ENCODE peak calls at places on chromosomes 4 and X, in seven cellular contexts. P, K, T, B, L, A and C are unnamed samples.

GRCh38 chr4:76301068-76301774 is 5.3 kb upstream of the STBD1 start:
- DNase-seq in K (no peak), A (no peak), T (peak; percentile 41), B (peak; percentile 87), L (no peak), P (no peak), C (no peak)

GRCh38 chr4:158410272-158410671 is 111.4 kb upstream of the RXFP1 start:
- DNase-seq in B (peak; percentile 49), A (no peak), L (no peak), T (no peak), P (no peak), K (no peak), C (no peak)

GRCh38 chr4:40254961-40255721 is 58.3 kb downstream of the RHOH start:
- DNase-seq in K (no peak), P (no peak), T (no peak), A (no peak), B (peak; percentile 64), L (no peak), C (no peak)

GRCh38 chr4:137390707-137391106 is 141.6 kb downstream of the PCDH18 start:
- DNase-seq in B (peak; percentile 67), L (no peak), T (no peak), K (no peak), P (no peak), A (no peak), C (no peak)

GRCh38 chr4:182015893-182016292 is 227.3 kb upstream of the TENM3 start:
- DNase-seq in A (no peak), K (no peak), L (no peak), T (no peak), P (no peak), B (peak; percentile 45), C (no peak)

GRCh38 chr4:169861592-169861991 is 103.8 kb upstream of the HPF1 start:
- DNase-seq in K (no peak), B (no peak), L (no peak), A (no peak), P (no peak), T (no peak), C (no peak)

GRCh38 chr4:89039735-89040338 is 17.1 kb downstream of the FAM13A start:
- DNase-seq in P (no peak), B (no peak), A (no peak), L (no peak), T (no peak), K (no peak), C (no peak)

GRCh38 chr4:97432551-97432950 is 710.7 kb downstream of the STPG2 start:
- DNase-seq in A (no peak), B (no peak), K (no peak), L (no peak), T (no peak), P (no peak), C (no peak)

GRCh38 chrX:150873616-150874015 is 24.9 kb downstream of the CD99L2 start:
- DNase-seq in B (peak; percentile 41), P (no peak), L (no peak), A (no peak), T (peak; percentile 14), K (no peak), C (no peak)

GRCh38 chr4:88985088-88985779 is 71.8 kb downstream of the FAM13A start:
- DNase-seq in B (peak; percentile 65), P (no peak), K (no peak), L (no peak), A (no peak), T (no peak), C (no peak)

GRCh38 chr4:115154826-115155225 is 41.4 kb upstream of the NDST4 start:
- DNase-seq in B (peak; percentile 60), K (no peak), L (no peak), A (no peak), T (no peak), P (no peak), C (no peak)

GRCh38 chrX:19334945-19335626 is 8.6 kb upstream of the PDHA1 start:
- DNase-seq in K (no peak), L (peak; percentile 79), B (no peak), A (no peak), P (peak; percentile 22), T (peak; percentile 11), C (no peak)

GRCh38 chrX:69541959-69542358 is 37.8 kb downstream of the NALF2 start:
- DNase-seq in P (no peak), K (no peak), A (no peak), T (no peak), L (no peak), B (no peak), C (no peak)

GRCh38 chr4:125244848-125245450 is 69.8 kb upstream of the FAT4 start:
- DNase-seq in A (no peak), L (no peak), K (no peak), B (peak; percentile 45), T (no peak), P (no peak), C (no peak)

GRCh38 chrX:135737361-135738071 is 24.1 kb downstream of the CT45A1 start:
- DNase-seq in B (peak; percentile 3), K (no peak), A (no peak), P (no peak), T (no peak), L (peak; percentile 5), C (no peak)

GRCh38 chr4:149825336-149825735 is 9.7 kb upstream of the IQCM start:
- DNase-seq in P (no peak), L (no peak), B (peak; percentile 14), T (no peak), K (no peak), A (no peak), C (no peak)

GRCh38 chr4:75598390-75598789 is 31.9 kb downstream of the CDKL2 start:
- DNase-seq in L (no peak), P (no peak), B (peak; percentile 58), T (no peak), A (no peak), K (no peak), C (no peak)

GRCh38 chrX:39058724-39059123 is 257.5 kb downstream of the MID1IP1 start:
- DNase-seq in A (no peak), K (no peak), T (peak; percentile 16), L (no peak), P (no peak), B (no peak), C (no peak)

GRCh38 chr4:90718926-90719325 is 591.7 kb downstream of the CCSER1 start:
- DNase-seq in K (no peak), A (no peak), L (no peak), T (no peak), P (no peak), B (no peak), C (no peak)

GRCh38 chrX:2863646-2864045 is 34.9 kb downstream of the GYG2 start:
- DNase-seq in L (no peak), A (no peak), T (no peak), B (no peak), K (no peak), P (no peak), C (no peak)

GRCh38 chrX:51440365-51440764 is 56.0 kb downstream of the NUDT11 start:
- DNase-seq in K (no peak), P (no peak), T (no peak), B (no peak), A (no peak), L (no peak), C (no peak)

GRCh38 chr4:8292388-8293107 is 23.0 kb downstream of the HTRA3 start:
- DNase-seq in P (no peak), K (no peak), A (no peak), T (no peak), L (no peak), B (no peak), C (no peak)

GRCh38 chrX:29824176-29824906 is 391.0 kb upstream of the MAGEB2 start:
- DNase-seq in P (no peak), L (no peak), T (no peak), A (no peak), B (no peak), K (no peak), C (no peak)

GRCh38 chrX:8879750-8880149 is 78.6 kb upstream of the FAM9A start:
- DNase-seq in K (peak; percentile 1), L (peak; percentile 14), P (peak; percentile 3), B (peak; percentile 25), T (peak; percentile 19), A (no peak), C (no peak)

DNA sequence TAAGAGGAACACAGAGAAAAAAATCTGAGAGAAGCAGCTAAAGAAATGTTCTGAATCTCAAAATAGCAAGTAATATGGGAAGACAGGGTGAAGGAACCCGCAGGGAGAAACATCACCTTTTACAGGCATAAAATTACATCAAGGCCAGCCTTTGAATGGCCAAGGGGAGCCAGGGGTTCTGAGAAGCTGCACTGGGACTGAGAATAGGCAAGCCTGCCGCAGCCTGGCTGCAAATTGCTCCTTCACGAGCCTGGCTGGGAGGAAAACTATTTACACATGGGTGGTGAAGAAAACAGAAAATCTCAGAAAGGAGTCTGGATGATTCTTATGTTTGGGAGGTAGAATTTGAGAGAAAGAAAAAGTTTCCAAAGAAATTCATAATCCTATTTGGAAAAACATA is 74.5 kb upstream of the QRFPR start:
- DNase-seq in P (no peak), A (no peak), K (no peak), B (no peak), L (no peak), T (no peak), C (no peak)
- H3K27ac ChIP-seq in P (no peak overlapping the region), A (no peak overlapping the region), K (no peak overlapping the region), B (no peak overlapping the region), L (no peak overlapping the region), T (no peak overlapping the region), C (no peak overlapping the region)

DNA sequence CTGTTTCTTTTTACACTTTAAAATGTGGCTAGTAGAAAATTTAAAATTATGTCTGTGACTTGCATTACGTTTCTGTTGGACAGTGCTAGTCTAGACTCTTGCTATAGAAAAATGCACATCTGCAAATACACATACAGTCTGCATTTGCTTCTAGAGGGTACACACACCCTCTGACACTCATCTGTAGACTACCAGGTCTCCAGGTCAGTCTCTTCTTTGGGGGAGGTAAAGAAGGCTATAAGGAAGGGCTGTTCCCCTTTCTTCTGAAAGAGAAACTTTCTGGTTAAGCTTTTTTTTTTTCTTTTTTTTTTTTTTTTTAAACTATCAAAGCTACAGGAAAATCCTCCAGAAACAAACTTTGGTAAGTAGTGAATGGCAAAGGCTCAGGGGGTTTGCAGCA is 109.1 kb upstream of the TBC1D9 start:
- DNase-seq in P (no peak), T (no peak), K (no peak), A (no peak), L (no peak), B (no peak), C (no peak)
- H3K27ac ChIP-seq in P (no peak overlapping the region), T (no peak overlapping the region), K (no peak overlapping the region), A (no peak overlapping the region), L (no peak overlapping the region), B (no peak overlapping the region), C (no peak overlapping the region)

GRCh38 chr4:29423836-29424721 is 1296.1 kb upstream of the PCDH7 start:
- DNase-seq in P (no peak), L (no peak), T (no peak), A (no peak), K (no peak), B (peak; percentile 72), C (no peak)
- H3K27ac ChIP-seq in P (no peak overlapping the region), L (no peak overlapping the region), T (no peak overlapping the region), A (no peak overlapping the region), K (no peak overlapping the region), B (no peak overlapping the region), C (no peak overlapping the region)

GRCh38 chr4:2835978-2836377 is 7.7 kb upstream of the ADD1 start:
- DNase-seq in B (no peak), L (no peak), P (no peak), A (peak; percentile 14), K (no peak), T (peak; percentile 11), C (no peak)
- H3K27ac ChIP-seq in B (no peak overlapping the region), L (no peak overlapping the region), P (peak overlapping the region; percentile 55), A (peak overlapping the region; percentile 35), K (peak overlapping the region; percentile 51), T (no peak overlapping the region), C (no peak overlapping the region)

GRCh38 chr4:128661529-128661928 is 148.0 kb upstream of the JADE1 start:
- DNase-seq in P (no peak), T (no peak), A (no peak), K (no peak), L (no peak), B (no peak), C (no peak)
- H3K27ac ChIP-seq in P (no peak overlapping the region), T (peak overlapping the region; percentile 70), A (peak overlapping the region; percentile 69), K (no peak overlapping the region), L (no peak overlapping the region), B (no peak overlapping the region), C (peak overlapping the region; percentile 51)